ENCODE peak calls at places on chromosomes 13 and 19, in nine cellular contexts. S, J, R, U, Y, C, Z, Q and I are unnamed samples.

GRCh38 chr13:89932902-89933301 is 1414.6 kb upstream of the MIR17HG start:
- DNase-seq in S (no peak), J (no peak), Q (no peak), Y (no peak), Z (no peak), C (no peak), U (no peak), R (no peak), I (no peak)

GRCh38 chr19:29620931-29621351 is 14.9 kb downstream of the POP4 start:
- DNase-seq in C (no peak), S (no peak), R (peak; percentile 19), Y (no peak), Z (no peak), J (peak; percentile 22), U (no peak), Q (no peak), I (no peak)

GRCh38 chr19:1590641-1591397 is 1.8 kb downstream of the MBD3 start:
- DNase-seq in J (no peak), Y (no peak), Z (no peak), S (no peak), C (no peak), Q (no peak), U (no peak), R (no peak), I (peak; percentile 17)

GRCh38 chr13:37209621-37210020 is 104.2 kb upstream of the CSNK1A1L start:
- DNase-seq in Q (no peak), Y (no peak), Z (no peak), U (no peak), S (no peak), R (no peak), C (no peak), J (no peak), I (no peak)

GRCh38 chr19:5321851-5322681 is 18.5 kb downstream of the PTPRS start:
- DNase-seq in S (no peak), Z (no peak), U (no peak), Q (no peak), Y (no peak), C (no peak), R (no peak), J (no peak), I (no peak)

GRCh38 chr19:632228-633067 is 889 bp downstream of the POLRMT start:
- DNase-seq in Z (no peak), Y (peak; percentile 54), U (peak; percentile 40), J (no peak), S (peak; percentile 28), Q (peak; percentile 26), C (peak; percentile 52), R (no peak), I (peak; percentile 36)

GRCh38 chr13:66069570-66069969 is 1160.6 kb downstream of the PCDH9 start:
- DNase-seq in C (no peak), J (no peak), U (no peak), R (no peak), Z (no peak), S (no peak), Q (no peak), Y (no peak), I (no peak)

GRCh38 chr13:60012503-60012902 is 151.2 kb downstream of the DIAPH3 start:
- DNase-seq in R (no peak), Z (no peak), Y (peak; percentile 45), J (no peak), Q (no peak), U (peak; percentile 56), C (no peak), S (no peak), I (peak; percentile 60)

GRCh38 chr13:23651887-23652286 is 81.7 kb downstream of the TNFRSF19 start:
- DNase-seq in Q (no peak), Z (no peak), J (no peak), U (no peak), R (no peak), S (no peak), Y (no peak), C (no peak), I (no peak)